ENCODE peak calls at places on chromosome 19, in ten cellular contexts. One of them, this sample, is unnamed.

GRCh38 chr19:47228937-47229673 is 1.9 kb downstream of the BBC3 start:
- DNase-seq in neural progenitor cell: peak
- DNase-seq in AG09309: no peak
- DNase-seq in body of pancreas: no peak
- DNase-seq in CD4-positive, CD25-positive, alpha-beta regulatory T cell: peak
- DNase-seq in lower leg skin: no peak
- DNase-seq in HCT116: no peak
- DNase-seq in bronchial epithelial cell: no peak
- DNase-seq in psoas muscle: no peak
- DNase-seq in esophagus squamous epithelium: no peak
- DNase-seq in this sample: no peak

GRCh38 chr19:31402931-31403330 is 53.7 kb upstream of the TSHZ3 start:
- DNase-seq in HCT116: no peak
- DNase-seq in esophagus squamous epithelium: no peak
- DNase-seq in neural progenitor cell: no peak
- DNase-seq in AG09309: no peak
- DNase-seq in psoas muscle: no peak
- DNase-seq in lower leg skin: no peak
- DNase-seq in bronchial epithelial cell: no peak
- DNase-seq in CD4-positive, CD25-positive, alpha-beta regulatory T cell: no peak
- DNase-seq in body of pancreas: no peak
- DNase-seq in this sample: no peak

GRCh38 chr19:49859838-49860715 is 7.3 kb downstream of the PNKP start:
- DNase-seq in neural progenitor cell: no peak
- DNase-seq in body of pancreas: no peak
- DNase-seq in psoas muscle: peak
- DNase-seq in CD4-positive, CD25-positive, alpha-beta regulatory T cell: no peak
- DNase-seq in bronchial epithelial cell: no peak
- DNase-seq in AG09309: no peak
- DNase-seq in lower leg skin: no peak
- DNase-seq in esophagus squamous epithelium: no peak
- DNase-seq in HCT116: no peak
- DNase-seq in this sample: no peak

GRCh38 chr19:49869009-49869483 is 1.7 kb upstream of the PNKP start:
- DNase-seq in bronchial epithelial cell: no peak
- DNase-seq in neural progenitor cell: no peak
- DNase-seq in HCT116: no peak
- DNase-seq in esophagus squamous epithelium: no peak
- DNase-seq in lower leg skin: no peak
- DNase-seq in body of pancreas: no peak
- DNase-seq in AG09309: no peak
- DNase-seq in psoas muscle: no peak
- DNase-seq in CD4-positive, CD25-positive, alpha-beta regulatory T cell: no peak
- DNase-seq in this sample: no peak

GRCh38 chr19:49243726-49244125 is 81.3 kb downstream of the SLC6A16 start:
- DNase-seq in esophagus squamous epithelium: no peak
- DNase-seq in bronchial epithelial cell: no peak
- DNase-seq in neural progenitor cell: no peak
- DNase-seq in CD4-positive, CD25-positive, alpha-beta regulatory T cell: no peak
- DNase-seq in psoas muscle: no peak
- DNase-seq in lower leg skin: no peak
- DNase-seq in HCT116: no peak
- DNase-seq in body of pancreas: no peak
- DNase-seq in AG09309: no peak
- DNase-seq in this sample: no peak

GRCh38 chr19:35704218-35704617 is at the start of gene ZBTB32:
- DNase-seq in esophagus squamous epithelium: no peak
- DNase-seq in neural progenitor cell: peak
- DNase-seq in CD4-positive, CD25-positive, alpha-beta regulatory T cell: peak
- DNase-seq in lower leg skin: no peak
- DNase-seq in psoas muscle: no peak
- DNase-seq in body of pancreas: peak
- DNase-seq in bronchial epithelial cell: peak
- DNase-seq in AG09309: no peak
- DNase-seq in HCT116: no peak
- DNase-seq in this sample: no peak

GRCh38 chr19:13965926-13966683 is 13.8 kb downstream of the DCAF15 start:
- DNase-seq in bronchial epithelial cell: no peak
- DNase-seq in body of pancreas: no peak
- DNase-seq in psoas muscle: no peak
- DNase-seq in CD4-positive, CD25-positive, alpha-beta regulatory T cell: no peak
- DNase-seq in HCT116: no peak
- DNase-seq in AG09309: no peak
- DNase-seq in esophagus squamous epithelium: no peak
- DNase-seq in neural progenitor cell: no peak
- DNase-seq in lower leg skin: no peak
- DNase-seq in this sample: no peak

GRCh38 chr19:48741222-48741999 is 1.0 kb upstream of the RASIP1 start:
- DNase-seq in bronchial epithelial cell: peak
- DNase-seq in CD4-positive, CD25-positive, alpha-beta regulatory T cell: peak
- DNase-seq in esophagus squamous epithelium: no peak
- DNase-seq in psoas muscle: peak
- DNase-seq in HCT116: no peak
- DNase-seq in neural progenitor cell: peak
- DNase-seq in AG09309: no peak
- DNase-seq in lower leg skin: no peak
- DNase-seq in body of pancreas: peak
- DNase-seq in this sample: no peak

GRCh38 chr19:10855879-10856522 is 7.8 kb downstream of the C19orf38 start:
- DNase-seq in HCT116: no peak
- DNase-seq in esophagus squamous epithelium: no peak
- DNase-seq in AG09309: no peak
- DNase-seq in lower leg skin: no peak
- DNase-seq in neural progenitor cell: peak
- DNase-seq in body of pancreas: peak
- DNase-seq in bronchial epithelial cell: peak
- DNase-seq in CD4-positive, CD25-positive, alpha-beta regulatory T cell: peak
- DNase-seq in psoas muscle: no peak
- DNase-seq in this sample: no peak

GRCh38 chr19:6035026-6035425 is 57.1 kb upstream of the RANBP3 start:
- DNase-seq in esophagus squamous epithelium: no peak
- DNase-seq in AG09309: no peak
- DNase-seq in HCT116: no peak
- DNase-seq in neural progenitor cell: no peak
- DNase-seq in lower leg skin: no peak
- DNase-seq in CD4-positive, CD25-positive, alpha-beta regulatory T cell: no peak
- DNase-seq in bronchial epithelial cell: no peak
- DNase-seq in body of pancreas: no peak
- DNase-seq in psoas muscle: no peak
- DNase-seq in this sample: no peak

GRCh38 chr19:33468361-33469170 is 53.0 kb downstream of the PEPD start:
- DNase-seq in bronchial epithelial cell: no peak
- DNase-seq in body of pancreas: no peak
- DNase-seq in lower leg skin: no peak
- DNase-seq in AG09309: no peak
- DNase-seq in esophagus squamous epithelium: no peak
- DNase-seq in HCT116: no peak
- DNase-seq in neural progenitor cell: no peak
- DNase-seq in CD4-positive, CD25-positive, alpha-beta regulatory T cell: no peak
- DNase-seq in psoas muscle: no peak
- DNase-seq in this sample: no peak

GRCh38 chr19:35006999-35007365 is 6.9 kb downstream of the GRAMD1A start:
- DNase-seq in lower leg skin: no peak
- DNase-seq in neural progenitor cell: no peak
- DNase-seq in esophagus squamous epithelium: no peak
- DNase-seq in CD4-positive, CD25-positive, alpha-beta regulatory T cell: no peak
- DNase-seq in body of pancreas: no peak
- DNase-seq in HCT116: no peak
- DNase-seq in AG09309: no peak
- DNase-seq in bronchial epithelial cell: no peak
- DNase-seq in psoas muscle: no peak
- DNase-seq in this sample: no peak

GRCh38 chr19:33705860-33706259 is 84.1 kb downstream of the CHST8 start:
- DNase-seq in neural progenitor cell: no peak
- DNase-seq in psoas muscle: no peak
- DNase-seq in HCT116: no peak
- DNase-seq in CD4-positive, CD25-positive, alpha-beta regulatory T cell: no peak
- DNase-seq in AG09309: no peak
- DNase-seq in bronchial epithelial cell: no peak
- DNase-seq in esophagus squamous epithelium: no peak
- DNase-seq in lower leg skin: no peak
- DNase-seq in body of pancreas: no peak
- DNase-seq in this sample: no peak

GRCh38 chr19:17337675-17338439 is 504 bp downstream of the GTPBP3 start:
- DNase-seq in bronchial epithelial cell: peak
- DNase-seq in psoas muscle: no peak
- DNase-seq in HCT116: no peak
- DNase-seq in neural progenitor cell: peak
- DNase-seq in esophagus squamous epithelium: no peak
- DNase-seq in lower leg skin: no peak
- DNase-seq in body of pancreas: no peak
- DNase-seq in AG09309: no peak
- DNase-seq in CD4-positive, CD25-positive, alpha-beta regulatory T cell: peak
- DNase-seq in this sample: no peak

GRCh38 chr19:41530761-41531301 is 45.1 kb upstream of the CEACAM21 start:
- DNase-seq in lower leg skin: peak
- DNase-seq in esophagus squamous epithelium: no peak
- DNase-seq in body of pancreas: no peak
- DNase-seq in bronchial epithelial cell: no peak
- DNase-seq in psoas muscle: no peak
- DNase-seq in CD4-positive, CD25-positive, alpha-beta regulatory T cell: no peak
- DNase-seq in AG09309: no peak
- DNase-seq in neural progenitor cell: no peak
- DNase-seq in HCT116: no peak
- DNase-seq in this sample: no peak
- H3K4me3 ChIP-seq in lower leg skin: no peak
- H3K4me3 ChIP-seq in esophagus squamous epithelium: no peak
- H3K4me3 ChIP-seq in body of pancreas: no peak
- H3K4me3 ChIP-seq in bronchial epithelial cell: no peak
- H3K4me3 ChIP-seq in psoas muscle: peak
- H3K4me3 ChIP-seq in CD4-positive, CD25-positive, alpha-beta regulatory T cell: peak
- H3K4me3 ChIP-seq in AG09309: no peak
- H3K4me3 ChIP-seq in neural progenitor cell: no peak
- H3K4me3 ChIP-seq in HCT116: no peak
- H3K4me3 ChIP-seq in this sample: no peak

DNA sequence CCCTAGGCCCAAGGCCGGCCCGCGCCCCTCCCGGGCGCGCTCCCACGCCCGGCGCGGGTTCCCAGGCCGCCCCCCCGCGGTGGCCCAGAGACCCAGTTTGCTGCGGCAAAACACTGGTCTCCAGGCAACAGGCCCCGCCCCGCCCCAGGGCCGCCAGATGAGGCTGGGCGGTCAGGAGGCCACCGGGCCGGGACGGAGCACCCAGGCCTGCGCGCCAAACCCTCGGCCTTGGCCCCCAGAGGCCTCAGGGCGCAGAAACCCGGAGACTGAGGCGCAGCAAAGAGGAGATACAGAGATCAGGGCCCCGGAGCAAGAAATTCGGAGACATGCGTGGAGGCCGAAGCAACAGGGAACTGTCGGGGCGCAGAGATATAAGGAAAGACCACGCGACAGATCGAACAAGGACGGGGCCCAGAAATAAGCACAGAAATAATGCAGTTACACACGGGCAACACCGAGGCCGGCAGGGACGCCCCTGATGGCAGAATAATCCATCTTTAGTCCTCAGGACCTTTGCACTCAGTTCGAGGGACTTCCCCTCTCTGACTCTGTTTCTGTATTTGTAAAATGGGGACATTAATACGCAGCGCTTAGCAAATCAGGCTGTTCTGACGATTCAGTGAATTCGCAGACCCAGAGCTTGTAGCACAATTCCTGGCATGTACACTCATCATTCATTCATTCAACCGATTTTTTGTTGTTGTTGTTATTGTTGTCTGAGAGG is 20.8 kb upstream of the ERCC1 start:
- DNase-seq in lower leg skin: peak
- DNase-seq in psoas muscle: peak
- DNase-seq in bronchial epithelial cell: no peak
- DNase-seq in neural progenitor cell: peak
- DNase-seq in HCT116: no peak
- DNase-seq in esophagus squamous epithelium: peak
- DNase-seq in CD4-positive, CD25-positive, alpha-beta regulatory T cell: peak
- DNase-seq in AG09309: no peak
- DNase-seq in body of pancreas: peak
- DNase-seq in this sample: no peak
- H3K4me3 ChIP-seq in lower leg skin: no peak
- H3K4me3 ChIP-seq in psoas muscle: peak
- H3K4me3 ChIP-seq in bronchial epithelial cell: no peak
- H3K4me3 ChIP-seq in neural progenitor cell: peak
- H3K4me3 ChIP-seq in HCT116: no peak
- H3K4me3 ChIP-seq in esophagus squamous epithelium: peak
- H3K4me3 ChIP-seq in CD4-positive, CD25-positive, alpha-beta regulatory T cell: no peak
- H3K4me3 ChIP-seq in AG09309: peak
- H3K4me3 ChIP-seq in body of pancreas: no peak
- H3K4me3 ChIP-seq in this sample: no peak

GRCh38 chr19:38210458-38210987 is 13.5 kb downstream of the DPF1 start:
- DNase-seq in CD4-positive, CD25-positive, alpha-beta regulatory T cell: no peak
- DNase-seq in esophagus squamous epithelium: no peak
- DNase-seq in AG09309: no peak
- DNase-seq in neural progenitor cell: peak
- DNase-seq in psoas muscle: peak
- DNase-seq in bronchial epithelial cell: no peak
- DNase-seq in HCT116: no peak
- DNase-seq in body of pancreas: peak
- DNase-seq in lower leg skin: no peak
- DNase-seq in this sample: peak
- H3K4me3 ChIP-seq in CD4-positive, CD25-positive, alpha-beta regulatory T cell: no peak
- H3K4me3 ChIP-seq in esophagus squamous epithelium: peak
- H3K4me3 ChIP-seq in AG09309: no peak
- H3K4me3 ChIP-seq in neural progenitor cell: peak
- H3K4me3 ChIP-seq in psoas muscle: peak
- H3K4me3 ChIP-seq in bronchial epithelial cell: no peak
- H3K4me3 ChIP-seq in HCT116: no peak
- H3K4me3 ChIP-seq in body of pancreas: no peak
- H3K4me3 ChIP-seq in lower leg skin: no peak
- H3K4me3 ChIP-seq in this sample: peak

GRCh38 chr19:16124953-16125352 is 13.3 kb downstream of the RAB8A start:
- DNase-seq in lower leg skin: no peak
- DNase-seq in bronchial epithelial cell: no peak
- DNase-seq in psoas muscle: no peak
- DNase-seq in CD4-positive, CD25-positive, alpha-beta regulatory T cell: no peak
- DNase-seq in AG09309: no peak
- DNase-seq in HCT116: no peak
- DNase-seq in neural progenitor cell: no peak
- DNase-seq in body of pancreas: no peak
- DNase-seq in esophagus squamous epithelium: no peak
- DNase-seq in this sample: no peak

GRCh38 chr19:16121141-16121540 is 9.5 kb downstream of the RAB8A start:
- DNase-seq in neural progenitor cell: no peak
- DNase-seq in psoas muscle: no peak
- DNase-seq in CD4-positive, CD25-positive, alpha-beta regulatory T cell: no peak
- DNase-seq in lower leg skin: no peak
- DNase-seq in AG09309: no peak
- DNase-seq in body of pancreas: no peak
- DNase-seq in HCT116: no peak
- DNase-seq in esophagus squamous epithelium: no peak
- DNase-seq in bronchial epithelial cell: no peak
- DNase-seq in this sample: no peak

GRCh38 chr19:16125738-16126495 is 14.2 kb downstream of the RAB8A start:
- DNase-seq in lower leg skin: no peak
- DNase-seq in psoas muscle: no peak
- DNase-seq in neural progenitor cell: no peak
- DNase-seq in bronchial epithelial cell: no peak
- DNase-seq in esophagus squamous epithelium: no peak
- DNase-seq in AG09309: no peak
- DNase-seq in CD4-positive, CD25-positive, alpha-beta regulatory T cell: no peak
- DNase-seq in HCT116: no peak
- DNase-seq in body of pancreas: no peak
- DNase-seq in this sample: no peak

GRCh38 chr19:16118489-16119033 is 6.9 kb downstream of the RAB8A start:
- DNase-seq in HCT116: no peak
- DNase-seq in lower leg skin: no peak
- DNase-seq in AG09309: no peak
- DNase-seq in neural progenitor cell: no peak
- DNase-seq in body of pancreas: no peak
- DNase-seq in esophagus squamous epithelium: peak
- DNase-seq in CD4-positive, CD25-positive, alpha-beta regulatory T cell: peak
- DNase-seq in psoas muscle: peak
- DNase-seq in bronchial epithelial cell: no peak
- DNase-seq in this sample: no peak

GRCh38 chr19:16121967-16122366 is 10.3 kb downstream of the RAB8A start:
- DNase-seq in neural progenitor cell: no peak
- DNase-seq in body of pancreas: no peak
- DNase-seq in AG09309: no peak
- DNase-seq in esophagus squamous epithelium: no peak
- DNase-seq in psoas muscle: peak
- DNase-seq in bronchial epithelial cell: peak
- DNase-seq in CD4-positive, CD25-positive, alpha-beta regulatory T cell: no peak
- DNase-seq in HCT116: no peak
- DNase-seq in lower leg skin: peak
- DNase-seq in this sample: no peak
- H3K4me3 ChIP-seq in neural progenitor cell: no peak
- H3K4me3 ChIP-seq in body of pancreas: no peak
- H3K4me3 ChIP-seq in AG09309: no peak
- H3K4me3 ChIP-seq in esophagus squamous epithelium: no peak
- H3K4me3 ChIP-seq in psoas muscle: no peak
- H3K4me3 ChIP-seq in bronchial epithelial cell: no peak
- H3K4me3 ChIP-seq in CD4-positive, CD25-positive, alpha-beta regulatory T cell: no peak
- H3K4me3 ChIP-seq in HCT116: no peak
- H3K4me3 ChIP-seq in lower leg skin: no peak
- H3K4me3 ChIP-seq in this sample: no peak

This sample was measured in skeletal muscle cell.